ENCODE peak calls at places on chromosomes 3 and 15, in seven cellular contexts. One of them, this sample, is unnamed.

GRCh38 chr3:159432721-159433300 is 555.8 kb upstream of the IL12A start:
- DNase-seq in fibroblast of the aortic adventitia: peak; percentile 52
- DNase-seq in AG09309: no peak
- DNase-seq in heart left ventricle: no peak
- DNase-seq in Peyer's patch: no peak
- DNase-seq in adrenal gland: no peak
- DNase-seq in psoas muscle: no peak
- DNase-seq in this sample: no peak

GRCh38 chr15:25418202-25418601 is 20.6 kb downstream of the UBE3A start:
- DNase-seq in Peyer's patch: no peak
- DNase-seq in AG09309: no peak
- DNase-seq in heart left ventricle: no peak
- DNase-seq in psoas muscle: no peak
- DNase-seq in adrenal gland: no peak
- DNase-seq in fibroblast of the aortic adventitia: no peak
- DNase-seq in this sample: no peak

GRCh38 chr3:171797265-171797679 is 13.0 kb downstream of the PLD1 start:
- DNase-seq in AG09309: no peak
- DNase-seq in adrenal gland: no peak
- DNase-seq in heart left ventricle: no peak
- DNase-seq in psoas muscle: no peak
- DNase-seq in fibroblast of the aortic adventitia: peak; percentile 33
- DNase-seq in Peyer's patch: no peak
- DNase-seq in this sample: no peak

GRCh38 chr3:132317229-132317948 is at the start of gene ACP3:
- DNase-seq in heart left ventricle: peak; percentile 44
- DNase-seq in Peyer's patch: no peak
- DNase-seq in psoas muscle: peak; percentile 18
- DNase-seq in fibroblast of the aortic adventitia: peak; percentile 96
- DNase-seq in adrenal gland: peak; percentile 48
- DNase-seq in AG09309: peak; percentile 62
- DNase-seq in this sample: no peak

GRCh38 chr3:7445331-7445730 is 584.4 kb downstream of the GRM7 start:
- DNase-seq in heart left ventricle: no peak
- DNase-seq in Peyer's patch: no peak
- DNase-seq in fibroblast of the aortic adventitia: no peak
- DNase-seq in psoas muscle: no peak
- DNase-seq in adrenal gland: no peak
- DNase-seq in AG09309: no peak
- DNase-seq in this sample: no peak

GRCh38 chr15:90358124-90359033 is 6.3 kb downstream of the ZNF774 start:
- DNase-seq in fibroblast of the aortic adventitia: peak; percentile 60
- DNase-seq in AG09309: no peak
- DNase-seq in psoas muscle: no peak
- DNase-seq in adrenal gland: no peak
- DNase-seq in heart left ventricle: no peak
- DNase-seq in Peyer's patch: no peak
- DNase-seq in this sample: no peak

GRCh38 chr15:70284438-70285214 is 186.9 kb upstream of the TLE3 start:
- DNase-seq in heart left ventricle: peak; percentile 62
- DNase-seq in fibroblast of the aortic adventitia: no peak
- DNase-seq in adrenal gland: peak; percentile 78
- DNase-seq in Peyer's patch: peak; percentile 43
- DNase-seq in psoas muscle: no peak
- DNase-seq in AG09309: no peak
- DNase-seq in this sample: no peak

GRCh38 chr3:128703561-128703960 is 22.4 kb upstream of the RAB7A start:
- DNase-seq in fibroblast of the aortic adventitia: no peak
- DNase-seq in heart left ventricle: no peak
- DNase-seq in psoas muscle: no peak
- DNase-seq in adrenal gland: no peak
- DNase-seq in Peyer's patch: no peak
- DNase-seq in AG09309: no peak
- DNase-seq in this sample: no peak

GRCh38 chr3:4898454-4899313 is 80.6 kb upstream of the BHLHE40 start:
- DNase-seq in Peyer's patch: no peak
- DNase-seq in fibroblast of the aortic adventitia: peak; percentile 23
- DNase-seq in psoas muscle: no peak
- DNase-seq in AG09309: no peak
- DNase-seq in adrenal gland: peak; percentile 35
- DNase-seq in heart left ventricle: no peak
- DNase-seq in this sample: peak; percentile 63

GRCh38 chr3:194201953-194202666 is 66.2 kb downstream of the HES1 start:
- DNase-seq in heart left ventricle: no peak
- DNase-seq in adrenal gland: no peak
- DNase-seq in psoas muscle: no peak
- DNase-seq in fibroblast of the aortic adventitia: no peak
- DNase-seq in AG09309: no peak
- DNase-seq in Peyer's patch: no peak
- DNase-seq in this sample: no peak

GRCh38 chr3:180594631-180595348 is 7.2 kb upstream of the TTC14 start:
- DNase-seq in fibroblast of the aortic adventitia: peak; percentile 85
- DNase-seq in adrenal gland: no peak
- DNase-seq in Peyer's patch: no peak
- DNase-seq in AG09309: peak; percentile 23
- DNase-seq in psoas muscle: no peak
- DNase-seq in heart left ventricle: no peak
- DNase-seq in this sample: no peak

GRCh38 chr3:37824090-37824953 is 37.4 kb upstream of the CTDSPL start:
- DNase-seq in heart left ventricle: no peak
- DNase-seq in psoas muscle: no peak
- DNase-seq in adrenal gland: no peak
- DNase-seq in AG09309: no peak
- DNase-seq in Peyer's patch: no peak
- DNase-seq in fibroblast of the aortic adventitia: no peak
- DNase-seq in this sample: no peak

GRCh38 chr15:100033140-100033857 is 300.1 kb upstream of the LYSMD4 start:
- DNase-seq in adrenal gland: no peak
- DNase-seq in AG09309: peak; percentile 58
- DNase-seq in psoas muscle: no peak
- DNase-seq in heart left ventricle: no peak
- DNase-seq in fibroblast of the aortic adventitia: peak; percentile 54
- DNase-seq in Peyer's patch: no peak
- DNase-seq in this sample: no peak

GRCh38 chr15:40050788-40051615 is 12.0 kb upstream of the SRP14 start:
- DNase-seq in Peyer's patch: peak; percentile 15
- DNase-seq in adrenal gland: no peak
- DNase-seq in psoas muscle: no peak
- DNase-seq in AG09309: no peak
- DNase-seq in fibroblast of the aortic adventitia: peak; percentile 53
- DNase-seq in heart left ventricle: no peak
- DNase-seq in this sample: no peak

GRCh38 chr3:172135185-172135584 is 95.8 kb downstream of the FNDC3B start:
- DNase-seq in adrenal gland: no peak
- DNase-seq in fibroblast of the aortic adventitia: no peak
- DNase-seq in heart left ventricle: no peak
- DNase-seq in AG09309: no peak
- DNase-seq in Peyer's patch: no peak
- DNase-seq in psoas muscle: no peak
- DNase-seq in this sample: no peak

GRCh38 chr15:69853572-69853971 is 244.1 kb downstream of the TLE3 start:
- DNase-seq in AG09309: peak; percentile 52
- DNase-seq in adrenal gland: no peak
- DNase-seq in fibroblast of the aortic adventitia: peak; percentile 46
- DNase-seq in heart left ventricle: no peak
- DNase-seq in psoas muscle: peak; percentile 27
- DNase-seq in Peyer's patch: no peak
- DNase-seq in this sample: no peak

GRCh38 chr3:125055913-125056705 is at the start of gene HEG1:
- DNase-seq in AG09309: peak; percentile 24
- DNase-seq in heart left ventricle: peak; percentile 94
- DNase-seq in fibroblast of the aortic adventitia: peak; percentile 87
- DNase-seq in Peyer's patch: peak; percentile 76
- DNase-seq in psoas muscle: peak; percentile 91
- DNase-seq in adrenal gland: peak; percentile 93
- DNase-seq in this sample: peak; percentile 86

GRCh38 chr3:125053304-125053699 is 2.5 kb downstream of the HEG1 start:
- DNase-seq in adrenal gland: no peak
- DNase-seq in Peyer's patch: no peak
- DNase-seq in AG09309: no peak
- DNase-seq in psoas muscle: no peak
- DNase-seq in heart left ventricle: no peak
- DNase-seq in fibroblast of the aortic adventitia: no peak
- DNase-seq in this sample: no peak

GRCh38 chr3:125052671-125053303 is 3.0 kb downstream of the HEG1 start:
- DNase-seq in AG09309: peak; percentile 73
- DNase-seq in fibroblast of the aortic adventitia: peak; percentile 90
- DNase-seq in Peyer's patch: no peak
- DNase-seq in psoas muscle: peak; percentile 36
- DNase-seq in heart left ventricle: peak; percentile 48
- DNase-seq in adrenal gland: no peak
- DNase-seq in this sample: no peak

GRCh38 chr3:125055165-125055912 is 458 bp downstream of the HEG1 start:
- DNase-seq in adrenal gland: no peak
- DNase-seq in AG09309: no peak
- DNase-seq in heart left ventricle: peak; percentile 46
- DNase-seq in fibroblast of the aortic adventitia: peak; percentile 37
- DNase-seq in psoas muscle: peak; percentile 51
- DNase-seq in Peyer's patch: no peak
- DNase-seq in this sample: peak; percentile 49

GRCh38 chr3:125054436-125055164 is 1.2 kb downstream of the HEG1 start:
- DNase-seq in Peyer's patch: peak; percentile 26
- DNase-seq in heart left ventricle: no peak
- DNase-seq in psoas muscle: no peak
- DNase-seq in adrenal gland: no peak
- DNase-seq in AG09309: no peak
- DNase-seq in fibroblast of the aortic adventitia: peak; percentile 72
- DNase-seq in this sample: no peak
- TF ChIP-seq CTCF in Peyer's patch: peak; percentile 18
- TF ChIP-seq CTCF in heart left ventricle: peak; percentile 14
- TF ChIP-seq CTCF in psoas muscle: peak; percentile 4
- TF ChIP-seq CTCF in adrenal gland: peak; percentile 49
- TF ChIP-seq CTCF in AG09309: no peak
- TF ChIP-seq CTCF in fibroblast of the aortic adventitia: peak; percentile 12
- TF ChIP-seq CTCF in this sample: no peak

DNA sequence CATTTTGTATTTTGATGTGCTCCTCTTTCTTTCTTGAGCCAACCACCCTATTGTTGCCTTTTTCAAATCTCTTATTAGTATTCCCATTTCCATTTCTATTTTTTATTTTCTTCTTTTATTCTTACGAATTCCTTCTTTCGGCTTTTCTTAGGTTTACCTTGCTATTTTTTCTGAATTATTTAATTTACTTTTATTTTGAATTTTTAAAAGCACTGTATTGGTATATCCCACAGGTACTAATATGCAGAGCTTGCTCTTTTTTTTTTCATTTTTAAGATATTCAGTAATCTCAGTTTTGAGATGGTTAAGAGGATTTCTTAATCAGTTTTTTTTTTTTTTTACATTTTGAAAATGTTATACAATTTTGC is 18.4 kb upstream of the MCF2L2 start:
- DNase-seq in fibroblast of the aortic adventitia: no peak
- DNase-seq in heart left ventricle: no peak
- DNase-seq in psoas muscle: no peak
- DNase-seq in AG09309: no peak
- DNase-seq in adrenal gland: no peak
- DNase-seq in Peyer's patch: no peak
- DNase-seq in this sample: no peak
- H3K4me3 ChIP-seq in fibroblast of the aortic adventitia: peak overlapping the region; percentile 71
- H3K4me3 ChIP-seq in heart left ventricle: peak overlapping the region; percentile 88
- H3K4me3 ChIP-seq in psoas muscle: peak overlapping the region; percentile 91
- H3K4me3 ChIP-seq in AG09309: peak overlapping the region; percentile 89
- H3K4me3 ChIP-seq in adrenal gland: peak overlapping the region; percentile 79
- H3K4me3 ChIP-seq in Peyer's patch: peak overlapping the region; percentile 80
- H3K4me3 ChIP-seq in this sample: peak overlapping the region; percentile 84

GRCh38 chr15:56281145-56281544 is 37.5 kb upstream of the RFX7 start:
- DNase-seq in adrenal gland: no peak
- DNase-seq in heart left ventricle: no peak
- DNase-seq in psoas muscle: no peak
- DNase-seq in fibroblast of the aortic adventitia: no peak
- DNase-seq in AG09309: no peak
- DNase-seq in Peyer's patch: no peak
- DNase-seq in this sample: no peak

GRCh38 chr15:56291741-56292140 is 48.1 kb upstream of the RFX7 start:
- DNase-seq in Peyer's patch: no peak
- DNase-seq in AG09309: no peak
- DNase-seq in adrenal gland: no peak
- DNase-seq in heart left ventricle: no peak
- DNase-seq in fibroblast of the aortic adventitia: no peak
- DNase-seq in psoas muscle: no peak
- DNase-seq in this sample: no peak

GRCh38 chr15:56286213-56286612 is 42.5 kb upstream of the RFX7 start:
- DNase-seq in psoas muscle: no peak
- DNase-seq in heart left ventricle: no peak
- DNase-seq in AG09309: no peak
- DNase-seq in adrenal gland: no peak
- DNase-seq in Peyer's patch: no peak
- DNase-seq in fibroblast of the aortic adventitia: no peak
- DNase-seq in this sample: no peak
- TF ChIP-seq CTCF in psoas muscle: peak; percentile 12
- TF ChIP-seq CTCF in heart left ventricle: no peak
- TF ChIP-seq CTCF in AG09309: no peak
- TF ChIP-seq CTCF in adrenal gland: no peak
- TF ChIP-seq CTCF in Peyer's patch: no peak
- TF ChIP-seq CTCF in fibroblast of the aortic adventitia: no peak
- TF ChIP-seq CTCF in this sample: peak; percentile 42

GRCh38 chr15:68210821-68211655 is 5.9 kb upstream of the CALML4 start:
- DNase-seq in heart left ventricle: peak; percentile 55
- DNase-seq in AG09309: no peak
- DNase-seq in adrenal gland: peak; percentile 65
- DNase-seq in Peyer's patch: peak; percentile 41
- DNase-seq in psoas muscle: peak; percentile 75
- DNase-seq in fibroblast of the aortic adventitia: peak; percentile 43
- DNase-seq in this sample: peak; percentile 60
- H3K4me3 ChIP-seq in heart left ventricle: peak overlapping the region; percentile 22
- H3K4me3 ChIP-seq in AG09309: peak overlapping the region; percentile 28
- H3K4me3 ChIP-seq in adrenal gland: peak overlapping the region; percentile 31
- H3K4me3 ChIP-seq in Peyer's patch: no peak overlapping the region
- H3K4me3 ChIP-seq in psoas muscle: no peak overlapping the region
- H3K4me3 ChIP-seq in fibroblast of the aortic adventitia: peak overlapping the region; percentile 17
- H3K4me3 ChIP-seq in this sample: no peak overlapping the region

DNA sequence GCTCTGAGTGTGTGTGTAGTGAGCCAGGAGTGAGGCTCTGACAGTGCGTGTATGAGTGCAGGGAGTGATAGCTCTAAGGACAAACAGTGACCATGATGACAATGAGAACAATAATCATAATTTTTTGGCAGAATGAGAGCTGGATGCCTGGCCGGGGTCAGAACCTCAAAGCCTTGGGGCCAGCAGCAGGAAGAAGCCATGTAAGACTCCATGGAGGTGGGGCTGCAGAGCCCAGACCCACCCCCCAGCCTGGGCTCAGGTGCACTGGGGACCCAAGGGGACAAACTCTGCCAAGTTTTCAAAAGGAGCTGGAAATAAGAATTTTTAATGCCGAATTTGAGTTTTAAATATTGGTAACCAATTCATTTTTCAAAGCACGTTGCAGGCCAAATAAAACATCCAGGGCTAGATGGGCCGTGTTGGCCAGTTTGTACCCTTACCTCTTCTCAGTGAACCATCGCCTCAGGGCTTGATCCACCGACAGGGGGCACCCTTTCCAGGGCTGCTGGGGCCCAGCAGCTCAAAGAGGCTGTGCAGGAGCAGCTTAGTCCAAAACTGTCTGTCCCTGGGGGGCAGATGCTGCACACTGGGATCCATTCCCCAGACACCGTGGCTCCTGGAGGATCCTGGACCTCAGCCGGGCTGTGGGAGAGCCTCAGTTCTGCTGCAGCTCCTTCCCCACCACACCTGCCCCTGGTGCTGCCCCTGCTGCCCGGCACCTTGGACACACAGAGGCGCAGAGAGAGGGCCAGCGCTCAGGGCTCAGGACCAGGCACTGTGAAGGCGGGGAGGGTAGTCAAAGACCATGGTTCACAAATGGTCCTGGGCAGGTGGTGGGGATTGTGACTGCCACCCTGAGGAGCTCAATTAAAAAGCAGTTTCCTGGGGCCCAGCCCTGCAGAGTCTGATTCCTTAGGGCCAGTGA is 86.1 kb upstream of the PRR20G start:
- DNase-seq in AG09309: no peak
- DNase-seq in fibroblast of the aortic adventitia: peak; percentile 1
- DNase-seq in Peyer's patch: no peak
- DNase-seq in psoas muscle: no peak
- DNase-seq in heart left ventricle: no peak
- DNase-seq in adrenal gland: no peak
- DNase-seq in this sample: no peak
- TF ChIP-seq CTCF in AG09309: peak; percentile 51
- TF ChIP-seq CTCF in fibroblast of the aortic adventitia: peak; percentile 45
- TF ChIP-seq CTCF in Peyer's patch: peak; percentile 23
- TF ChIP-seq CTCF in psoas muscle: peak; percentile 26
- TF ChIP-seq CTCF in heart left ventricle: peak; percentile 40
- TF ChIP-seq CTCF in adrenal gland: no peak
- TF ChIP-seq CTCF in this sample: peak; percentile 68